ENCODE peak calls at places on chromosomes 7 and 10, in ten cellular contexts. J, E, Y, Q, R, C, W, H, I and V are unnamed samples. For H3K9me3, the result is how much of the 10 kb centered on the place peaks cover.

GRCh38 chr10:121406823-121407545 is 191.3 kb downstream of the FGFR2 start:
- DNase-seq in J (peak), C (no peak), Y (no peak), H (no peak), R (no peak), Q (no peak), I (no peak), E (no peak), W (no peak), V (no peak)

GRCh38 chr7:11212080-11212711 is 238.5 kb downstream of the PHF14 start:
- DNase-seq in E (peak), Y (peak), R (peak), J (peak), C (peak), Q (peak), H (peak), I (peak), W (no peak), V (peak)

GRCh38 chr10:130137077-130137448 is 872 bp downstream of the GLRX3 start:
- DNase-seq in Y (peak), C (peak), H (no peak), R (peak), Q (no peak), J (peak), E (no peak), W (no peak), I (no peak), V (no peak)

GRCh38 chr7:100372694-100373093 is 593 bp upstream of the PILRA start:
- DNase-seq in E (no peak), I (no peak), C (no peak), H (no peak), W (no peak), J (no peak), Y (no peak), Q (no peak), R (no peak), V (no peak)

GRCh38 chr7:129923709-129924108 is 29.1 kb downstream of the UBE2H start:
- DNase-seq in C (no peak), Y (peak), E (no peak), R (peak), W (no peak), H (no peak), I (no peak), J (peak), Q (peak), V (peak)

GRCh38 chr7:92836489-92837213 is at the start of gene CDK6:
- DNase-seq in J (peak), H (no peak), R (peak), Q (no peak), I (peak), W (peak), C (peak), Y (peak), E (no peak), V (peak)

GRCh38 chr10:77949167-77949566 is 22.6 kb upstream of the DLG5 start:
- DNase-seq in E (peak), J (peak), W (peak), R (peak), Q (no peak), I (peak), H (peak), Y (peak), C (no peak), V (no peak)

GRCh38 chr10:23065549-23065948 is 29.8 kb upstream of the MSRB2 start:
- DNase-seq in R (peak), E (no peak), I (no peak), H (no peak), J (peak), W (peak), C (no peak), Q (no peak), Y (peak), V (no peak)

GRCh38 chr7:11341285-11341944 is 367.7 kb downstream of the PHF14 start:
- DNase-seq in I (no peak), Q (no peak), C (peak), H (peak), J (peak), R (no peak), Y (peak), E (no peak), W (no peak), V (no peak)

GRCh38 chr10:34786464-34786863 is 28.6 kb downstream of the PARD3 start:
- DNase-seq in Q (no peak), I (no peak), C (peak), H (no peak), E (no peak), J (peak), Y (peak), R (peak), W (no peak), V (no peak)

GRCh38 chr10:133294189-133294588 is 14.5 kb downstream of the TUBGCP2 start:
- DNase-seq in W (no peak), J (no peak), H (no peak), E (no peak), C (no peak), I (no peak), Y (no peak), Q (no peak), R (no peak), V (no peak)

GRCh38 chr7:23852135-23852534 is 142.1 kb downstream of the STK31 start:
- DNase-seq in J (peak), Y (no peak), H (no peak), W (no peak), I (no peak), R (no peak), E (no peak), C (no peak), Q (no peak), V (no peak)

DNA sequence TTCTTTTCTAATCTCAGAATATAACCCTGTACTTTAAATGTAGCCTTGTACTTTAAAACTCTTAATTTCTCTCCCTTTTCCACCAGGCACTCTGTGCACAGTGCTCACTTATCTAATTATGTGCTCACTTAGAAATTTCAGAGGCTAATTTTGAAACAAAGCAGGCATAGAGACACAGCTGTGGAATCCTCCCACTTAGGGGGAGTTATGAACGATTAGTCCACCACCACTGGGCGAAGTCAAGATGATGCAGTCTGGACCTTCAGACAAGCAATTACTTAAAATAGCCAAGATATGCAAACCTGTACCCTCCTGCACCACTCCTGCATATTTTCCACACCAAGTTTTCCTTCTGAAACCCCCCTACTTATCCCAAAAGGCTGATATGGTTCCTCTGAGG is 143.0 kb downstream of the STK31 start:
- DNase-seq in Y (no peak), R (no peak), I (no peak), E (no peak), C (no peak), J (no peak), H (no peak), W (no peak), Q (no peak), V (no peak)
- H3K9me3 ChIP-seq in Y (under half), R (under half), I (under half), E (under half), C (under half), J (under half), H (under half), W (under half), Q (under half), V (under half)

GRCh38 chr10:96301616-96302015 is 2.6 kb upstream of the DNTT start:
- DNase-seq in C (no peak), Q (no peak), W (no peak), Y (no peak), J (no peak), E (no peak), H (no peak), R (no peak), I (no peak), V (no peak)

GRCh38 chr10:96295475-96295874 is 8.8 kb upstream of the DNTT start:
- DNase-seq in R (no peak), J (no peak), I (no peak), E (no peak), W (no peak), H (no peak), Q (no peak), Y (no peak), C (no peak), V (no peak)

GRCh38 chr10:96298362-96298761 is 5.9 kb upstream of the DNTT start:
- DNase-seq in C (no peak), W (no peak), Q (no peak), I (no peak), J (no peak), R (no peak), H (no peak), E (no peak), Y (no peak), V (no peak)

GRCh38 chr10:96304241-96304640 is at the start of gene DNTT:
- DNase-seq in R (no peak), Y (no peak), C (no peak), I (no peak), H (no peak), Q (no peak), E (no peak), W (no peak), J (no peak), V (no peak)

DNA sequence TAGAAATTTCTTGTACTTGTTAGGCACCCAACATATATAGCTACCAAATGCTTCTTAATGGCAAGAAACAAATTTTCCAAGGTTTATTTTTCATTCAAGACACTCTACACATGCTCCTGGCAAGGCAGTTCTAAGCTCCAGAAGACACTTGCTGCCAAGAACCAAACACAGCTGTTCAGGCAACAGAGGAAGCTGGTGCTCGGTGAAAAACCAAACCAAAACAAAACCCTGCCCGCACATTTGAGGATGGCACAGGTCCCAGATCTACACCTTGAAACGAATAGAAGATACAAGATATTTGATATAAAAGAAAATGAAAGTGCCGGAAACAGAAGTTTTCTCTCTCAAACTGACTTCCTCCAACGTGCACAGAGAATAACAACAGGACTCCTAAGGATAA is 4.9 kb upstream of the DNTT start:
- DNase-seq in J (no peak), Y (no peak), R (no peak), E (no peak), C (no peak), Q (no peak), H (no peak), W (no peak), I (no peak), V (peak)
- H3K9ac ChIP-seq in J (no peak), Y (no peak), R (no peak), E (no peak), C (no peak), Q (no peak), H (no peak), W (no peak), I (no peak), V (no peak)

DNA sequence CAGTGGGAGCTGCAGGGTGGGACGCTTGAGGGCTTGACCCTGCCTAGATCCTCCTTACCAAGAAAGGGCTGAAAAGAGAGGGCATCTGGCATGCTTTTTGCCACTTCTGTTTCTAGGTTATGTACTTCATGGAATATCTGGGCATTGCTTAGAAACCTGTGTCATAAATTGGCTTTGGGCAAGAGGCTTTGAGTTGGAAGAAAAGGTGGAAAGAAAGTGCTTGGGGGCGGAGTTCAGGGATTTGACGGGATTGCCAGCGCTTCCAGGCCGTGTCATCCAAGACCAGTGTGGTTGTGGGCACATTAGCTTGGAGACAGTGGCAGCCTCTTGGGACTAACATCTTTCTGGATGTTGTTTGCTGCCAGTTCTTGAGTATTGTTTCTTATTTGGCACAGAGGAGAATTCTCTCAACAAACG is 825 bp downstream of the ZNF862 start:
- DNase-seq in C (peak), J (peak), W (no peak), Q (no peak), I (no peak), E (no peak), Y (peak), R (peak), H (no peak), V (no peak)
- TF ChIP-seq CTCF in C (no peak), J (no peak), W (no peak), Q (no peak), I (no peak), E (no peak), Y (no peak), R (no peak), H (no peak), V (no peak)

GRCh38 chr7:157763279-157764000 is 426.6 kb downstream of the DNAJB6 start:
- DNase-seq in Q (no peak), J (no peak), I (no peak), R (no peak), W (no peak), C (no peak), Y (no peak), H (no peak), E (no peak), V (no peak)
- H3K9me3 ChIP-seq in Q (under half), J (under half), I (under half), R (under half), W (under half), C (under half), Y (under half), H (under half), E (under half), V (under half)

DNA sequence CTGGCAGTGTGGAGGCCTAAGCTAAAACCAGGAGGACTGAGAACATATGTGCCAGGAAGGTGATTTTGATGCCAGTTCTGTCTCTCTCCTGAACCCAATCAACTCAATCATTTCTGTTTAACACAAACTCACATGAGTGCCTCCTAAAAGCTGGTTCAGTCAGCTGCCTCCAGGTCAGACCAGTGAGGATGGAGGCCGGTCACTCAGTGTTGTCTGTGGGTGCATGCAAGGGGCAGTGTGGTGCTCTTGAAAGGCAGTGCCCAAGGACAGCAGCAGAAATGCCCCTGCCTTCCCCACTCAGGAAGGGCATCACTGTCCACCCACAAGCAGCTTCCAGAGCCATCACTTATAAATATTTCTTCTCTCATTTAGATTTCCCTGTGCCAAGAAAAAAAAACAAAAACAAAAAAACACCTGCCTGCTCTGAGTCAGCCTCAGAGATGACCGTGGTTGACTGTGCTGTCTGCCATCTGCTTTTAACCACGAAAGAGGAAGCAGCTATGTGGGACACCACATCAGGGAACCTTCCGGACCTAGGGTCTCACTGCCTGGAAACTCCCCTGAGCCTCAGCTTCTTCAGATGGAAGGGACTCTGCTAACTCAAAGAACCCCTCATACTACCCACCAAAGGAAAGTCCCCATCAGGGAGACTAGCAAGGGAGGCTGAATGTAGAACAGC is 39.1 kb downstream of the VOPP1 start:
- DNase-seq in J (peak), H (no peak), Y (peak), E (no peak), W (no peak), C (no peak), I (no peak), R (peak), Q (peak), V (peak)
- H3K9ac ChIP-seq in J (no peak), H (no peak), Y (no peak), E (peak), W (no peak), C (no peak), I (no peak), R (no peak), Q (peak), V (peak)

GRCh38 chr7:70506463-70506862 is 625.5 kb upstream of the GALNT17 start:
- DNase-seq in C (peak), Y (no peak), H (no peak), Q (no peak), J (no peak), I (peak), W (peak), E (no peak), R (no peak), V (no peak)
- TF ChIP-seq CTCF in C (peak), Y (no peak), H (no peak), Q (no peak), J (peak), I (peak), W (peak), E (no peak), R (no peak), V (no peak)

DNA sequence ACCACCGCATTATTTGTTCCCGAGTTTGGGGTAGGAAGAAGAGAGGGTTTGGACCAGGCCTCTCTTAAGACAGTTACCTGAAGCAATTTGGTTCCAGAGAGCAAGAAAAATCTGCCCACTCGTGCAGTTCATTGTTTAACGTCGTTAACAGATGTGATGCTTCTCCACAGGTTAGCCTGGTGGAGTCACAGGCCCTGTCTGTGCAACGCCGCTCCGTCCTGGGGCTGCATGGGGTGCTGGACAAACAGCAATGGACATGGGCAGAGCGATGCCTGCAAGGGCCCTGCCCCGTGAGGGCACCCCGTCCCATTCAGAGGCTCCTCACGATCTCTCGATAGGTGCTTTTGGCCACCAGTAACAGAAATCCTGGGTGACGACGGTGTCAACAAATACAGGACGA is 9.7 kb downstream of the FOXL3 start:
- DNase-seq in Y (no peak), Q (no peak), R (no peak), W (no peak), H (no peak), C (no peak), E (no peak), I (no peak), J (no peak), V (no peak)
- H3K9me3 ChIP-seq in Y (under half), Q (under half), R (under half), W (under half), H (under half), C (under half), E (under half), I (under half), J (under half), V (under half)

GRCh38 chr10:7710446-7710845 is 7.3 kb downstream of the ITIH2 start:
- DNase-seq in Y (no peak), E (no peak), R (no peak), I (no peak), H (no peak), W (no peak), J (no peak), C (no peak), Q (no peak), V (no peak)

GRCh38 chr10:7707102-7707501 is 4.0 kb downstream of the ITIH2 start:
- DNase-seq in J (no peak), I (no peak), Y (no peak), R (no peak), C (no peak), Q (no peak), W (no peak), E (no peak), H (no peak), V (no peak)

GRCh38 chr10:7706534-7707073 is 3.5 kb downstream of the ITIH2 start:
- DNase-seq in C (no peak), J (no peak), W (no peak), Q (no peak), E (no peak), Y (no peak), R (no peak), H (no peak), I (no peak), V (no peak)

GRCh38 chr10:7708832-7709231 is 5.7 kb downstream of the ITIH2 start:
- DNase-seq in H (no peak), J (no peak), E (no peak), R (no peak), I (no peak), Y (no peak), C (no peak), Q (no peak), W (no peak), V (no peak)

GRCh38 chr10:7707858-7708622 is 4.9 kb downstream of the ITIH2 start:
- DNase-seq in H (no peak), R (no peak), I (no peak), J (no peak), E (no peak), W (no peak), Q (no peak), C (no peak), Y (no peak), V (no peak)
- H3K9ac ChIP-seq in H (no peak), R (no peak), I (no peak), J (no peak), E (no peak), W (no peak), Q (no peak), C (no peak), Y (no peak), V (no peak)

GRCh38 chr7:101900103-101900502 is 82.7 kb downstream of the CUX1 start:
- DNase-seq in I (no peak), H (no peak), R (no peak), W (no peak), E (no peak), C (peak), Q (no peak), J (no peak), Y (no peak), V (no peak)
- TF ChIP-seq CTCF in I (no peak), H (no peak), R (no peak), W (no peak), E (no peak), C (no peak), Q (no peak), J (no peak), Y (no peak), V (no peak)